ENCODE peak calls at places on chromosomes 6 and 20, in five cellular contexts. B is DND-41, L is endodermal cell, S is H1, U is RWPE1. V is an unnamed sample.

GRCh38 chr6:36734486-36735060 is 36.9 kb downstream of the RAB44 start:
- DNase-seq in B (no peak), L (no peak), S (no peak), U (no peak), V (no peak)

GRCh38 chr6:38068854-38069253 is 249.3 kb downstream of the ZFAND3 start:
- DNase-seq in B (no peak), L (no peak), S (no peak), U (no peak), V (no peak)

GRCh38 chr6:168825226-168826077 is 384.5 kb downstream of the SMOC2 start:
- DNase-seq in B (no peak), L (no peak), S (no peak), U (no peak), V (no peak)

GRCh38 chr20:20373046-20373706 is 5.3 kb downstream of the INSM1 start:
- DNase-seq in B (no peak), L (no peak), S (no peak), U (no peak), V (peak)

GRCh38 chr6:101666256-101666655 is 272.7 kb downstream of the GRIK2 start:
- DNase-seq in B (no peak), L (no peak), S (no peak), U (peak), V (peak)

GRCh38 chr6:129749749-129750120 is 39.8 kb upstream of the ARHGAP18 start:
- DNase-seq in B (peak), L (no peak), S (no peak), U (peak), V (peak)

GRCh38 chr6:44270526-44271405 is 516 bp downstream of the TMEM151B start:
- DNase-seq in B (no peak), L (peak), S (no peak), U (no peak), V (no peak)

GRCh38 chr6:24902782-24903181 is 33.0 kb downstream of the RIPOR2 start:
- DNase-seq in B (no peak), L (no peak), S (no peak), U (no peak), V (peak)

GRCh38 chr6:159075506-159076100 is 30.8 kb upstream of the TAGAP start:
- DNase-seq in B (peak), L (peak), S (no peak), U (no peak), V (peak)

GRCh38 chr6:33057222-33058150 is 16.0 kb downstream of the HLA-DPA1 start:
- DNase-seq in B (no peak), L (no peak), S (no peak), U (no peak), V (no peak)

GRCh38 chr6:118372413-118372812 is 175.7 kb upstream of the PLN start:
- DNase-seq in B (no peak), L (no peak), S (no peak), U (no peak), V (peak)

GRCh38 chr6:36067374-36068011 is 39.9 kb downstream of the MAPK14 start:
- DNase-seq in B (no peak), L (no peak), S (no peak), U (no peak), V (no peak)

GRCh38 chr6:167240034-167240541 is 51.0 kb upstream of the UNC93A start:
- DNase-seq in B (no peak), L (no peak), S (no peak), U (no peak), V (no peak)

GRCh38 chr6:63509652-63510352 is 62.5 kb upstream of the LOC128125822 start:
- DNase-seq in B (no peak), L (no peak), S (no peak), U (no peak), V (peak)

GRCh38 chr6:47478233-47479155 is 905 bp downstream of the CD2AP start:
- DNase-seq in B (no peak), L (peak), S (no peak), U (peak), V (peak)

GRCh38 chr20:11274137-11274536 is 600.3 kb upstream of the JAG1 start:
- DNase-seq in B (peak), L (peak), S (no peak), U (peak), V (peak)

GRCh38 chr6:25088513-25088912 is 152.8 kb upstream of the RIPOR2 start:
- DNase-seq in B (no peak), L (no peak), S (no peak), U (peak), V (peak)

GRCh38 chr6:24405262-24405661 is 2.5 kb downstream of the MRS2 start:
- DNase-seq in B (no peak), L (no peak), S (no peak), U (no peak), V (no peak)

GRCh38 chr6:42820509-42821340 is 38.9 kb downstream of the BICRAL start:
- DNase-seq in B (no peak), L (no peak), S (no peak), U (no peak), V (no peak)

GRCh38 chr6:42821846-42822245 is 40.0 kb downstream of the BICRAL start:
- DNase-seq in B (no peak), L (no peak), S (no peak), U (no peak), V (no peak)

GRCh38 chr6:42819803-42820508 is 38.1 kb downstream of the BICRAL start:
- DNase-seq in B (no peak), L (peak), S (no peak), U (no peak), V (no peak)

GRCh38 chr6:42818878-42819277 is 37.0 kb downstream of the BICRAL start:
- DNase-seq in B (no peak), L (no peak), S (no peak), U (no peak), V (no peak)

DNA sequence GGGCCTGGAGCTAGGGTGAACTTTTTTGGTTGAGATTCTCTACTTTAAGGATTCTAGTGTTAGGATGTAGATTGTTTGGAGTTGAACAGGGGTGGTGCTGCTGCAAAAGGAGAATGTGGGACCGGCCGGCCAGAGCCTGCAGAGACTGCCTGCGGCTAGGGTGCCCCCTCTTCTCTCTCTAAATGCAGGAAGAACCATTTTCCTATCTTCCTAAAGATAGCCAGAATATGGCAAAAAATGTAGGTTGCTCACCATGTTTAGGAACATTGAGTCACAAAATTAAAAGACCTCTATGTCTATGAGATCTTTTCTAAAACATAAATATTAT is 39.5 kb downstream of the BICRAL start:
- DNase-seq in B (no peak), L (no peak), S (no peak), U (no peak), V (no peak)
- TF ChIP-seq CTCF in B (no peak), L (no peak), S (no peak), U (no peak), V (no peak)

GRCh38 chr20:56422131-56422823 is 10.2 kb downstream of the CASS4 start:
- DNase-seq in B (no peak), L (no peak), S (no peak), U (peak), V (peak)
- TF ChIP-seq CTCF in B (no peak), L (no peak), S (no peak), U (no peak), V (no peak)

GRCh38 chr6:54267798-54268197 is 40.4 kb upstream of the TINAG start:
- DNase-seq in B (peak), L (peak), S (no peak), U (peak), V (peak)
- TF ChIP-seq CTCF in B (peak), L (peak), S (peak), U (peak), V (peak)

GRCh38 chr6:139895205-139895793 is 520.9 kb upstream of the CITED2 start:
- DNase-seq in B (no peak), L (no peak), S (no peak), U (no peak), V (peak)
- TF ChIP-seq CTCF in B (no peak), L (peak), S (no peak), U (no peak), V (no peak)

DNA sequence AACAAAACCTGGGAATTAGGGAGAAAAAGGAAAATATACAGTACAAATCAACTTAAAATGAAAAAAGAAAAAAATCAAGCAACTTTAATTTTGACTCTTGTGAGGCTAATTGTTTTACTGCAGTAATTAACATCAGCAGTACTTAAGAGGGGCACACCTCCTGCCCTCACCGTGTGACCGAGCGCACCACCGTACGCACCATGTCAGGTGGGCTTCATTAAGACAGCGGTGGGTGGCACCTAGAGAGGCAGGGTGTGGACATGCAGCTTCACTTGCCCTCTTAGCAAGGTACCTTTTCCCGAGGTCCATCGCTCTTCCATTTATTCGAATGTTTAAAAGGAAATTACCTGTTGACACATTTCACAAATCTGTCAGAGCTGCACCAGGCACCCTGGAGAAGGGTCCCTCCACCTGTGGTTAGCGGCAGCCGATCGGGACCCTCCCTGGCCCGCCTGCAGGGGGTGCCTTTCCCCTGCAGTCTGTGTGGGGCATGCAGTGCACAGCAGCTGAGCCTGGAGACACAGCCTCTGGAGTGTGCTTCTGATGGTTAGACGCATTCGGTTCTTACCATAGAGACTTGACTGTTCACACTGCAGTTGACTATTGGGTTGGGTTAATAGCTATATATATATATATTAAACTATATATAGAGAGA is 184.1 kb downstream of the TMEM242 start:
- DNase-seq in B (peak), L (peak), S (no peak), U (no peak), V (peak)
- TF ChIP-seq CTCF in B (peak), L (peak), S (peak), U (no peak), V (no peak)

GRCh38 chr6:121222656-121223055 is 111.6 kb downstream of the TBC1D32 start:
- DNase-seq in B (no peak), L (no peak), S (no peak), U (peak), V (peak)
- TF ChIP-seq CTCF in B (no peak), L (peak), S (no peak), U (peak), V (peak)

GRCh38 chr6:163427498-163428254 is 13.2 kb downstream of the QKI start:
- DNase-seq in B (no peak), L (no peak), S (no peak), U (peak), V (peak)
- TF ChIP-seq CTCF in B (peak), L (peak), S (no peak), U (peak), V (peak)

DNA sequence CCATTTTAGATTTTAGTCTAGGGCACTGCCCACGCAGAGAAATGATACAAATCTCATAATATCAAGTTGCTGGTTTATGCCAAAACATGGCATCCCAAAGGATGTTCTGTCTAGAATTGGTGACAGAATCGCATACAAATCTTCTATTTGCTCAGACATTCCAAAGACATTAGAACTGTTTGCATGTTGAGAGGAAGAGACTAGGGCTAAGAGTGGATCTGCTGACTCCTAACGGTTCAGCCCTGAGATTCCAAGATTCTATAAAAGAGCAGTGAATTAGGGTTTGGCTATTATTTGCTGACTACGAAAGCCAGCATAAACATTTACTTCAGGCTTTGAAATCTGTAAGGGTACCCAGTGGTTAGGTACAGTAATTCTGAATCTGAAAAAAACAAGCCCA is 3.6 kb downstream of the EPB41L2 start:
- DNase-seq in B (no peak), L (no peak), S (no peak), U (no peak), V (no peak)
- TF ChIP-seq CTCF in B (no peak), L (no peak), S (no peak), U (no peak), V (no peak)

GRCh38 chr6:100517633-100518032 is 52.9 kb upstream of the SIM1 start:
- DNase-seq in B (no peak), L (no peak), S (no peak), U (no peak), V (no peak)

GRCh38 chr6:100512203-100512862 is 47.6 kb upstream of the SIM1 start:
- DNase-seq in B (no peak), L (no peak), S (no peak), U (peak), V (peak)

GRCh38 chr6:100518588-100518987 is 53.9 kb upstream of the SIM1 start:
- DNase-seq in B (no peak), L (no peak), S (no peak), U (no peak), V (no peak)

GRCh38 chr6:100509101-100509500 is 44.4 kb upstream of the SIM1 start:
- DNase-seq in B (no peak), L (no peak), S (no peak), U (no peak), V (no peak)

GRCh38 chr6:100514603-100515002 is 49.9 kb upstream of the SIM1 start:
- DNase-seq in B (no peak), L (no peak), S (no peak), U (no peak), V (no peak)
- TF ChIP-seq CTCF in B (no peak), L (no peak), S (no peak), U (no peak), V (no peak)

DNA sequence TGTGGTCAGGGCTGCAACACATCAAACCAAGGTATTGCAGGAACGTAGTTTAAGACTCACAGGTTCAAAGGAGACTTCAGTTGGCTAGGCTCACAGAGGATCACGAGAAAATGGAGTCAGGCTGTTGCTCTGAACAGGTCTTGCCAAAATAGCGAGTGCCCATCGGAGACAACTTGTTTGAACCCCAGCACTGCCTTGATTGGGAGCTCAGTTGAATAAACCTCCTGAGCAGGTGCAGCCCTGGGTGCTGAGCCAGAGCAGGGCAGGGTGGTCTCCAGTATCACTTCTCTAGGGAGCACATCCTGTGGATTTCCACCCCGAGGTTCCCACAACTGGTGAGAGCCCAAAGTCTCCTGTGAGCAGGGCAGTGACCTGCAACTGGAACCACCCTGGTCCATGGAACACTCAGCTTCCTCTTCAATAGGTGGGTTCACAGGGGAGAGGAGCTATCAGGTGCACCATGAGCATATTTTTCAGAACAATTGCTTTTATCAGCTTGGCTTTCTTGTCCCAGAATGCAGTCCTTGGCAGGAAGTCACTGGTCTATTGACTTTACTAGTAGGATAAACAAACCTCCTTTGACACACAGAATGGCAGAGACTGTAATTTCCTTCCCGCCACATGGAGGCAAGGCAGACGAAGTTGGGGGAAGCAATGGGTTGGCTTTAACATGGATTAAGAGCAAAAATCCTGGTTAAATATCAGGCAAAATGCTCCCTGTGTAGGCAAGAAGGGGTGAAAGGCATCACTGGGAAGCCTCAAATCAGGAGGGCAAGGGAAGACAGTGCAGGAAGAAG is 267.7 kb upstream of the FOXQ1 start:
- DNase-seq in B (no peak), L (peak), S (no peak), U (no peak), V (no peak)
- TF ChIP-seq CTCF in B (no peak), L (no peak), S (no peak), U (no peak), V (no peak)